ENCODE peak calls at places on chromosomes 5 and 9, in nine cellular contexts. D, K, I, C, V, H, J, M and B are unnamed samples.
A peak's percentile ranks its signal among the peaks of the same experiment; 100 is the strongest.

GRCh38 chr9:80074439-80074838 is 502.7 kb downstream of the TLE4 start:
- DNase-seq in D (no peak), K (peak; percentile 19), I (no peak), C (no peak), V (no peak), H (no peak), J (no peak), M (no peak), B (no peak)

GRCh38 chr9:130027533-130028370 is 15.2 kb downstream of the FNBP1 start:
- DNase-seq in D (no peak), K (no peak), I (no peak), C (no peak), V (no peak), H (no peak), J (no peak), M (no peak), B (peak; percentile 33)

GRCh38 chr5:177508837-177509236 is 789 bp downstream of the DOK3 start:
- DNase-seq in D (no peak), K (peak; percentile 43), I (peak; percentile 86), C (no peak), V (no peak), H (no peak), J (no peak), M (no peak), B (no peak)

GRCh38 chr9:76269789-76270188 is 124.4 kb downstream of the RFK start:
- DNase-seq in D (peak; percentile 49), K (peak; percentile 12), I (no peak), C (peak; percentile 52), V (no peak), H (no peak), J (peak; percentile 54), M (no peak), B (peak; percentile 57)

GRCh38 chr5:115978779-115979178 is 16.5 kb downstream of the LVRN start:
- DNase-seq in D (no peak), K (no peak), I (no peak), C (no peak), V (no peak), H (no peak), J (no peak), M (no peak), B (peak; percentile 26)

GRCh38 chr5:169367861-169368260 is 66.9 kb upstream of the SLIT3 start:
- DNase-seq in D (no peak), K (peak; percentile 44), I (no peak), C (no peak), V (no peak), H (no peak), J (no peak), M (no peak), B (peak; percentile 48)

GRCh38 chr9:132878695-132879064 is at the start of gene SPACA9:
- DNase-seq in D (peak; percentile 17), K (peak; percentile 46), I (peak; percentile 64), C (peak; percentile 50), V (peak; percentile 40), H (peak; percentile 64), J (peak; percentile 15), M (peak; percentile 79), B (peak; percentile 87)

GRCh38 chr5:27524515-27524914 is 486.1 kb upstream of the CDH9 start:
- DNase-seq in D (no peak), K (no peak), I (no peak), C (no peak), V (no peak), H (no peak), J (no peak), M (no peak), B (no peak)

GRCh38 chr9:34084562-34084961 is 35.9 kb upstream of the UBAP2 start:
- DNase-seq in D (peak; percentile 13), K (no peak), I (no peak), C (no peak), V (no peak), H (no peak), J (no peak), M (no peak), B (peak; percentile 14)

GRCh38 chr9:95049761-95050160 is 267.7 kb downstream of the FANCC start:
- DNase-seq in D (no peak), K (no peak), I (no peak), C (peak; percentile 37), V (no peak), H (no peak), J (no peak), M (no peak), B (peak; percentile 25)

GRCh38 chr9:95045751-95046150 is 271.8 kb downstream of the FANCC start:
- DNase-seq in D (no peak), K (no peak), I (no peak), C (no peak), V (no peak), H (no peak), J (no peak), M (peak; percentile 43), B (no peak)

GRCh38 chr9:95044731-95045508 is 272.6 kb downstream of the FANCC start:
- DNase-seq in D (no peak), K (no peak), I (no peak), C (no peak), V (no peak), H (no peak), J (no peak), M (peak; percentile 91), B (no peak)

GRCh38 chr9:95048225-95049087 is 269.1 kb downstream of the FANCC start:
- DNase-seq in D (no peak), K (peak; percentile 52), I (peak; percentile 75), C (peak; percentile 36), V (peak; percentile 49), H (peak; percentile 65), J (peak; percentile 83), M (peak; percentile 81), B (peak; percentile 77)

GRCh38 chr9:95047452-95048224 is 269.9 kb downstream of the FANCC start:
- DNase-seq in D (no peak), K (no peak), I (no peak), C (no peak), V (no peak), H (no peak), J (no peak), M (no peak), B (no peak)
- H3K79me2 ChIP-seq in D (peaks cover 95% of the 10 kb centered on the region), K (peaks cover 4% of the 10 kb centered on the region), I (no peaks in the 10 kb centered on the region), C (peaks cover 68% of the 10 kb centered on the region), V (peaks cover 36% of the 10 kb centered on the region), H (peaks cover 95% of the 10 kb centered on the region), J (peaks cover 65% of the 10 kb centered on the region), M (no peaks in the 10 kb centered on the region), B (peaks cover 100% of the 10 kb centered on the region)

GRCh38 chr9:135910757-135911156 is 3.4 kb upstream of the CAMSAP1 start:
- DNase-seq in D (no peak), K (no peak), I (no peak), C (no peak), V (no peak), H (no peak), J (no peak), M (no peak), B (no peak)
- H3K9me3 ChIP-seq in D (peaks cover 14% of the 10 kb centered on the region), K (peaks cover 1% of the 10 kb centered on the region), I (peaks cover 10% of the 10 kb centered on the region), C (peaks cover 3% of the 10 kb centered on the region), V (no peaks in the 10 kb centered on the region), H (no peaks in the 10 kb centered on the region), J (peaks cover 17% of the 10 kb centered on the region), M (peaks cover 9% of the 10 kb centered on the region), B (no peaks in the 10 kb centered on the region)

DNA sequence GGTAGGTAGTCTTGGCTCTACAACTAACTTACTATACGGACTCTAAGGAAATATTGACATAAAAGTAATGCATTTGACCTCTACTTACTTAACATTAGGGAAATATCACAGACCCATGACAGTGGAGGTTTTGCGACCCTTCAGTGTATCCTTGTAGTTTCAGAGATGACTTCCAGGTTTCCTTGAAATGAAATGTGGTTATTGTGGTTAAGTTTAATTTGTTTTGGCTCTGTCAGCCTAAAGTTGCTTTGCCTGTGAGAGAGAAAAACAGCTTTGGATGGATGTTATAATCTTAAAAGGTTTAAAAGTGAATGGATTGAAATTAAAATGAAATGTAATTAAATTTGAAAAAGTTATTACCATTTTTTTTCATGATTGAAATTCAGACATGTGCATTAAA is 42.9 kb downstream of the LRRTM2 start:
- DNase-seq in D (peak; percentile 55), K (no peak), I (no peak), C (peak; percentile 26), V (no peak), H (no peak), J (no peak), M (no peak), B (peak; percentile 38)
- H3K4me2 ChIP-seq in D (no peak overlapping the region), K (no peak overlapping the region), I (no peak overlapping the region), C (no peak overlapping the region), V (no peak overlapping the region), H (no peak overlapping the region), J (no peak overlapping the region), M (no peak overlapping the region), B (no peak overlapping the region)

GRCh38 chr9:2026598-2026997 is 11.5 kb downstream of the SMARCA2 start:
- DNase-seq in D (no peak), K (peak; percentile 88), I (no peak), C (no peak), V (no peak), H (no peak), J (no peak), M (no peak), B (no peak)
- H3K79me2 ChIP-seq in D (peaks cover 83% of the 10 kb centered on the region), K (peaks cover 35% of the 10 kb centered on the region), I (peaks cover 100% of the 10 kb centered on the region), C (peaks cover 12% of the 10 kb centered on the region), V (peaks cover 45% of the 10 kb centered on the region), H (no peaks in the 10 kb centered on the region), J (peaks cover 73% of the 10 kb centered on the region), M (no peaks in the 10 kb centered on the region), B (peaks cover 100% of the 10 kb centered on the region)